ENCODE peak calls at places on chromosomes 7 and 10, in seven cellular contexts. W is bronchial epithelial cell; J is NCI-H774; Q is COLO829; D is endothelial cell; M is stimulated activated CD8-positive, alpha-beta memory T cell treated with anti-CD3 and anti-CD28 coated beads, Interleukin-4, amount 100 ng/mL, for 1 hour; P is GM12891. Y is an unnamed sample.

GRCh38 chr7:937851-938484 is 16.5 kb downstream of the ADAP1 start:
- DNase-seq in W (no peak), J (no peak), Q (no peak), D (no peak), M (no peak), P (no peak), Y (no peak)

GRCh38 chr10:5711637-5712036 is 27.0 kb downstream of the TASOR2 start:
- DNase-seq in W (no peak), J (no peak), Q (peak; percentile 33), D (no peak), M (no peak), P (no peak), Y (no peak)

GRCh38 chr7:30238721-30239441 is 45.5 kb upstream of the ZNRF2 start:
- DNase-seq in W (peak; percentile 98), J (peak; percentile 59), Q (peak; percentile 27), D (no peak), M (no peak), P (no peak), Y (peak; percentile 48)

GRCh38 chr7:150686030-150686626 is 622 bp downstream of the GIMAP2 start:
- DNase-seq in W (peak; percentile 4), J (no peak), Q (no peak), D (no peak), M (no peak), P (no peak), Y (no peak)

GRCh38 chr10:33307835-33308234 is 26.6 kb downstream of the NRP1 start:
- DNase-seq in W (no peak), J (no peak), Q (no peak), D (no peak), M (no peak), P (no peak), Y (no peak)

GRCh38 chr7:82729172-82730030 is 285.8 kb upstream of the CACNA2D1 start:
- DNase-seq in W (peak; percentile 50), J (peak; percentile 23), Q (peak; percentile 40), D (peak; percentile 33), M (no peak), P (peak; percentile 4), Y (no peak)

GRCh38 chr7:26618898-26619297 is 245.5 kb downstream of the SKAP2 start:
- DNase-seq in W (no peak), J (no peak), Q (no peak), D (no peak), M (no peak), P (no peak), Y (no peak)

GRCh38 chr7:106071999-106072714 is 40.0 kb downstream of the SYPL1 start:
- DNase-seq in W (peak; percentile 69), J (peak; percentile 63), Q (no peak), D (no peak), M (no peak), P (no peak), Y (no peak)

GRCh38 chr10:132479024-132479602 is 58.5 kb upstream of the INPP5A start:
- DNase-seq in W (no peak), J (no peak), Q (no peak), D (no peak), M (no peak), P (no peak), Y (peak; percentile 43)

GRCh38 chr7:94250984-94251383 is 143.7 kb upstream of the COL1A2 start:
- DNase-seq in W (peak; percentile 7), J (no peak), Q (no peak), D (no peak), M (no peak), P (no peak), Y (no peak)

GRCh38 chr7:12067156-12067831 is 143.8 kb upstream of the TMEM106B start:
- DNase-seq in W (peak; percentile 53), J (peak; percentile 9), Q (peak; percentile 60), D (peak; percentile 64), M (peak; percentile 25), P (no peak), Y (no peak)

GRCh38 chr10:2897619-2898508 is 169.5 kb upstream of the PFKP start:
- DNase-seq in W (no peak), J (no peak), Q (no peak), D (no peak), M (no peak), P (no peak), Y (no peak)

GRCh38 chr7:46191776-46192175 is 270.7 kb upstream of the IGFBP3 start:
- DNase-seq in W (no peak), J (no peak), Q (no peak), D (no peak), M (no peak), P (no peak), Y (no peak)

GRCh38 chr7:49817251-49817650 is 43.8 kb downstream of the VWC2 start:
- DNase-seq in W (no peak), J (no peak), Q (no peak), D (no peak), M (no peak), P (no peak), Y (no peak)

GRCh38 chr7:158706273-158706704 is 1.7 kb upstream of the NCAPG2 start:
- DNase-seq in W (no peak), J (no peak), Q (no peak), D (no peak), M (no peak), P (no peak), Y (no peak)